ENCODE peak calls at places on chromosome X, in seven cellular contexts. U is glutamatergic neuron; Q is hypothalamus; M is retina; Y is NCI-H1092; L is head of caudate nucleus; V is stimulated activated CD4-positive, alpha-beta T cell treated with anti-CD3 and anti-CD28 coated beads, Interleukin-2, amount 100 ng/mL, for 48 hours. E is an unnamed sample.

GRCh38 chrX:39854772-39855747 is 242.7 kb downstream of the BCOR start:
- DNase-seq in V (peak), L (no peak), Y (no peak), Q (no peak), M (no peak), U (no peak), E (no peak)

GRCh38 chrX:128975716-128976115 is 547.6 kb downstream of the SMARCA1 start:
- DNase-seq in Q (peak), M (peak), Y (peak), U (peak), V (peak), L (peak), E (no peak)

GRCh38 chrX:41322821-41323603 is 10.9 kb upstream of the DDX3X start:
- DNase-seq in M (no peak), Y (no peak), V (no peak), L (no peak), U (no peak), Q (no peak), E (no peak)

GRCh38 chrX:43836435-43837184 is 45.6 kb downstream of the MAOB start:
- DNase-seq in U (no peak), M (peak), L (no peak), Y (peak), V (no peak), Q (no peak), E (peak)

GRCh38 chrX:24376403-24376802 is 16.0 kb downstream of the SUPT20HL1 start:
- DNase-seq in V (no peak), M (no peak), L (no peak), U (no peak), Q (no peak), Y (no peak), E (no peak)

GRCh38 chrX:140510895-140511295 is 6.0 kb upstream of the SOX3 start:
- DNase-seq in V (no peak), L (no peak), U (no peak), Y (no peak), Q (no peak), M (peak), E (no peak)

GRCh38 chrX:63441717-63442116 is 90.6 kb upstream of the SPIN4 start:
- DNase-seq in L (no peak), U (no peak), M (no peak), Y (no peak), V (no peak), Q (no peak), E (no peak)

GRCh38 chrX:84046403-84046984 is 141.5 kb downstream of the RPS6KA6 start:
- DNase-seq in M (peak), V (peak), Q (no peak), L (no peak), Y (no peak), U (peak), E (peak)

GRCh38 chrX:34656842-34657780 is at the start of gene TMEM47:
- DNase-seq in Y (peak), M (peak), U (peak), V (no peak), L (peak), Q (peak), E (peak)

GRCh38 chrX:44435047-44435446 is 91.6 kb upstream of the EFHC2 start:
- DNase-seq in V (no peak), U (no peak), L (no peak), Q (no peak), M (no peak), Y (no peak), E (no peak)

GRCh38 chrX:136691028-136691809 is 43.3 kb downstream of the CD40LG start:
- DNase-seq in U (no peak), V (no peak), L (no peak), Q (no peak), Y (no peak), M (no peak), E (no peak)

GRCh38 chrX:31320740-31321139 is 248.9 kb upstream of the FTHL17 start:
- DNase-seq in U (no peak), Y (no peak), Q (no peak), L (no peak), V (no peak), M (no peak), E (no peak)

GRCh38 chrX:21728276-21728968 is 29.5 kb downstream of the SMPX start:
- DNase-seq in U (no peak), V (no peak), Y (no peak), M (no peak), L (no peak), Q (no peak), E (no peak)

GRCh38 chrX:41014776-41015175 is 70.5 kb upstream of the USP9X start:
- DNase-seq in L (no peak), U (no peak), Y (no peak), Q (no peak), V (no peak), M (no peak), E (no peak)

GRCh38 chrX:2383735-2384134 is 117.0 kb downstream of the DHRSX start:
- DNase-seq in V (no peak), Q (no peak), L (no peak), U (no peak), M (no peak), Y (no peak), E (no peak)